ENCODE peak calls at places on chromosome 11, in four cellular contexts. H, I, S and W are unnamed samples. For H3K27me3, the result is how much of the 10 kb centered on the place peaks cover.

GRCh38 chr11:1791912-1792311 is 28.2 kb upstream of the CTSD start:
- DNase-seq in I (no peak), S (no peak), H (no peak), W (no peak)

GRCh38 chr11:1047576-1048156 is 11.1 kb upstream of the MUC6 start:
- DNase-seq in I (no peak), H (no peak), S (no peak), W (no peak)

GRCh38 chr11:128171496-128171895 is 415.9 kb downstream of the ETS1 start:
- DNase-seq in H (no peak), I (no peak), S (no peak), W (no peak)

GRCh38 chr11:38990841-38991240 is 2392.8 kb upstream of the RAG2 start:
- DNase-seq in I (no peak), S (no peak), H (no peak), W (no peak)

GRCh38 chr11:126443120-126443519 is 87.6 kb downstream of the ST3GAL4 start:
- DNase-seq in I (no peak), H (no peak), S (no peak), W (no peak)

GRCh38 chr11:69035150-69035958 is 13.4 kb upstream of the TPCN2 start:
- DNase-seq in S (no peak), I (peak), H (no peak), W (no peak)

GRCh38 chr11:36426226-36426848 is 83.7 kb downstream of the TRAF6 start:
- DNase-seq in S (no peak), H (no peak), I (no peak), W (no peak)

GRCh38 chr11:124897681-124898680 is at the start of gene ROBO4:
- DNase-seq in H (peak), S (peak), I (peak), W (no peak)

GRCh38 chr11:86932942-86933875 is 22.0 kb downstream of the FZD4 start:
- DNase-seq in I (no peak), S (no peak), H (no peak), W (no peak)

GRCh38 chr11:94525933-94526332 is 13.7 kb downstream of the C11orf97 start:
- DNase-seq in S (no peak), H (no peak), I (no peak), W (no peak)

GRCh38 chr11:94658386-94658785 is 91.2 kb downstream of the PIWIL4 start:
- DNase-seq in H (no peak), I (no peak), S (no peak), W (no peak)

GRCh38 chr11:129023968-129024676 is 81.5 kb upstream of the TP53AIP1 start:
- DNase-seq in S (peak), I (peak), H (no peak), W (peak)

GRCh38 chr11:76237914-76238313 is 31.6 kb upstream of the WNT11 start:
- DNase-seq in I (no peak), H (peak), S (peak), W (peak)

GRCh38 chr11:18641677-18642076 is 7.5 kb upstream of the SPTY2D1 start:
- DNase-seq in H (no peak), S (no peak), I (no peak), W (no peak)

GRCh38 chr11:97772696-97773095 is 1248.1 kb upstream of the CNTN5 start:
- DNase-seq in S (no peak), I (no peak), H (no peak), W (no peak)

DNA sequence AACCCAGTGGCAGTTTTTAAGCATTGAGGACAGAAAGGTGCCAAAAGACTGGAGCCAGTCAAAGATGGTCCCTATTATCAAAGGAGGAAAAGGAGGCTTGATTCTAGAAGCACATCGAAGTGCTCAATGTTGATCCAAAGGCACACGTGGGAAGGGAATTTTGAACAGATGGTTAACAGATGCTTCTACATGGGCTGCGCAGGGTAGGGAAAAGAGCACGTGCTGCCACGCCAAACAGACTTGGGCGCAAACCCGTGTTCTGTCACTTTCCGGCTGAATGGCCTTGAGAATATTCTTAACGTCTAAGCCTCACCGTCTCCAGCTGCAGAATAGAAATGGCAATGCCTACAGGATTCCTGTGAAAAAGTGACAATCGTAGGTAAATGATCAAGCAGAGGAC is 217.9 kb upstream of the MTNR1B start:
- DNase-seq in I (no peak), H (no peak), S (no peak), W (no peak)
- H3K9ac ChIP-seq in I (no peak), H (no peak), S (no peak), W (no peak)

DNA sequence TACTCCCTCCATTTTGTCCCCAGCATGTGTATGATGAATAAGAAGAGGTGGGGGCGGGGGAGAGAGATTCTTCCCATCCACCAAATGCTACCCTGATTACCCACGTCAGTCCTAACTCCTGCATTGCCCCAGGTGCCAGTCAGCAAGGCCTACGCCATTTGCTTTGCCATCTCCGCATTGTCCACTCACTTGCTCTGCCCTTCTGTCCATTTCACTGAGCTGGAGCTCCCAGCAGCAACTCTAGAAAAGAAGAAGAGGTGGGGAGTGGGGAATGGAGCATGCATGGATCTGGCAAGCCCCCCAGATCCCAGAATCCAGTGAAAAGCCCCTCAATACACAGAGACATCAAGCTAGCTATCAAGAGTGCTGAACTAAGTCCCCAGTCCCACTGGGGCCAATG is 19.0 kb downstream of the WT1 start:
- DNase-seq in I (no peak), S (no peak), H (no peak), W (no peak)
- H3K27me3 ChIP-seq in I (under half), S (under half), H (under half), W (under half)

GRCh38 chr11:8092587-8093424 is 11.8 kb downstream of the TUB start:
- DNase-seq in H (peak), I (peak), S (peak), W (peak)
- TF ChIP-seq ZNF274 in H (no peak), I (no peak), S (no peak), W (no peak)

DNA sequence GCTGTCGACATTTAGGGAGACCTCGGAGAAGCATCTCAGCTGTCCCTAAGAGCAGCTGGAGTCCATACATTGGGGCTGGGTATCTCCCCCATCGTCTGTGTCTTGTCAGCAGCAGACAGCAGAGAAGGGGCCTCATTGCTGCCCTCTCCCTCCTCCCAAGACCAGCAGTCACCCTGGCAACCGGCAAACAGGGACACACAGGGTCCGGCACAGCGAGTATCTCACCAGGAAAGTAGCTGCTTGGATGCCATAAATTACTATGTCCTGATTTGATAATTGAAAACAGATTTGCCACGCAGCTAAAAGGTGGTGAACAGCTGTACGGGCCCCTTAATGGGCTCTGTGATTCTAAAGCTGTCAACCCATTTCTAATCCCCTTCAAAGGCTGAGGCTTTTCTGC is 84.5 kb downstream of the CD44 start:
- DNase-seq in S (no peak), H (no peak), I (no peak), W (no peak)
- H3K9ac ChIP-seq in S (no peak), H (no peak), I (no peak), W (no peak)

GRCh38 chr11:123357990-123358827 is 71.9 kb upstream of the GRAMD1B start:
- DNase-seq in S (no peak), H (no peak), I (peak), W (no peak)
- H3K27me3 ChIP-seq in S (under half), H (under half), I (under half), W (half or more)

DNA sequence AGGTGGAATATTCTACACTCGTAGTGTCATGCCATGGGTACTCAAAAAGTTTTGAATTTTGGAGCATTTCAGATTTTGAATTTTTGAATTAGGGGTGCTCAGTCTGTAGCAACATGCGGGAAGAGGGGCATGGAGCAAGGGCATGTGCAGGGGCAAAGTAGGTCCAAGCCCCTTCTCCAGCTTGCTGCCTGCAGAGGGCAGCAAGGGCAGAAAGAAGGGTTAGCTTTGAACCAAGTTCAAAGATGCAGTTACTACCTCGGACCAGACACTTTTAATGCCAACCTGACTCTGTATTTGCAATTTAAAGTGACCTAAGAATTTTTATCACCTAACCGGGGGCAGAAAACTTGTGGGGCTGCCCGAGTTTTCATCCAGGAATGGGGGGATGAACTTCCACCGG is 68.2 kb downstream of the CD82 start:
- DNase-seq in H (no peak), I (peak), S (no peak), W (no peak)
- TF ChIP-seq ZNF274 in H (no peak), I (no peak), S (no peak), W (no peak)

GRCh38 chr11:64537876-64538275 is 53.1 kb upstream of the SLC22A12 start:
- DNase-seq in S (no peak), H (no peak), I (no peak), W (no peak)
- H3K9ac ChIP-seq in S (no peak), H (no peak), I (no peak), W (no peak)

GRCh38 chr11:16613401-16614381 is 124.8 kb upstream of the C11orf58 start:
- DNase-seq in I (peak), H (peak), S (peak), W (peak)
- H3K27me3 ChIP-seq in I (under half), H (under half), S (under half), W (half or more)

GRCh38 chr11:27545035-27545434 is 38.5 kb upstream of the LIN7C start:
- DNase-seq in S (no peak), I (no peak), H (no peak), W (no peak)

GRCh38 chr11:27545946-27546345 is 39.4 kb upstream of the LIN7C start:
- DNase-seq in S (no peak), I (no peak), H (no peak), W (no peak)

GRCh38 chr11:27540051-27540450 is 33.5 kb upstream of the LIN7C start:
- DNase-seq in S (no peak), H (no peak), I (no peak), W (no peak)

GRCh38 chr11:27541790-27542189 is 35.2 kb upstream of the LIN7C start:
- DNase-seq in H (no peak), I (no peak), S (no peak), W (no peak)
- TF ChIP-seq ZNF274 in H (no peak), I (no peak), S (no peak), W (no peak)

DNA sequence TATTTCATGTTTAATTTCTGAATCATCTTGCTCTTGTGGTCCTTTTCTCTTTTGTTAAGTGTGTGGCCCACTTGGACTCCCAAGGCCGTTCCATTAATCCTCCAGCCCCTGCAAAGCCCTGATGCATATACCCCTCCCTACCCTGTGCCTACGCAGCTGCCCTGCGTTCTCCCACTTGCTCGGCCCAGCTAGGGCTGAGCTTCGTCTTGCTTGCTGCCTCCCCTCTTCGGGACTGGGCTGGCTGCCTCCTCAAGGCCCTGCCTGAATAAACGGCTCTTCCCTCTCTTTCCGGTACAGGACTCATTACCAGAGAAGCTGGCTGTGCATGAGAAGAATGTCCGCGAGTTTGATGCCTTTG is 28.5 kb downstream of the ARHGAP1 start:
- DNase-seq in I (no peak), S (no peak), H (no peak), W (no peak)
- H3K9ac ChIP-seq in I (no peak), S (no peak), H (no peak), W (no peak)